ENCODE peak calls at places on chromosomes 5 and 9, in four cellular contexts. V is fibroblast of pulmonary artery, T is HCT116, M is BE2C. U is an unnamed sample.

GRCh38 chr9:78298046-78298511 is 1.2 kb downstream of the PSAT1 start:
- DNase-seq in V (no peak), T (no peak), M (peak), U (no peak)

GRCh38 chr9:23615569-23615968 is 210.5 kb downstream of the ELAVL2 start:
- DNase-seq in V (no peak), T (no peak), M (no peak), U (no peak)

GRCh38 chr9:128987800-128988199 is 40.3 kb downstream of the NUP188 start:
- DNase-seq in V (peak), T (no peak), M (no peak), U (peak)

GRCh38 chr5:151779531-151780125 is 7.9 kb downstream of the G3BP1 start:
- DNase-seq in V (no peak), T (no peak), M (no peak), U (no peak)

GRCh38 chr9:33287087-33287490 is 3.2 kb upstream of the NFX1 start:
- DNase-seq in V (peak), T (peak), M (peak), U (no peak)

GRCh38 chr5:72653586-72653985 is 146.4 kb upstream of the ZNF366 start:
- DNase-seq in V (no peak), T (no peak), M (no peak), U (no peak)

GRCh38 chr5:2738700-2739359 is 12.6 kb downstream of the IRX2 start:
- DNase-seq in V (no peak), T (no peak), M (no peak), U (no peak)

GRCh38 chr5:14489643-14490042 is 91.9 kb upstream of the OTULINL start:
- DNase-seq in V (no peak), T (no peak), M (no peak), U (no peak)

GRCh38 chr5:32090026-32090754 is 83.9 kb downstream of the GOLPH3 start:
- DNase-seq in V (no peak), T (no peak), M (no peak), U (no peak)

GRCh38 chr9:73180373-73180772 is 28.7 kb downstream of the ANXA1 start:
- DNase-seq in V (peak), T (no peak), M (no peak), U (peak)

GRCh38 chr9:124017929-124018730 is 6.6 kb downstream of the LHX2 start:
- DNase-seq in V (no peak), T (no peak), M (no peak), U (no peak)

GRCh38 chr5:1508679-1509290 is 15.0 kb downstream of the LPCAT1 start:
- DNase-seq in V (no peak), T (no peak), M (peak), U (no peak)

GRCh38 chr9:1531411-1531903 is 481.3 kb downstream of the DMRT2 start:
- DNase-seq in V (no peak), T (no peak), M (no peak), U (no peak)
- H3K4me3 ChIP-seq in V (no peak), T (no peak), M (no peak), U (no peak)

DNA sequence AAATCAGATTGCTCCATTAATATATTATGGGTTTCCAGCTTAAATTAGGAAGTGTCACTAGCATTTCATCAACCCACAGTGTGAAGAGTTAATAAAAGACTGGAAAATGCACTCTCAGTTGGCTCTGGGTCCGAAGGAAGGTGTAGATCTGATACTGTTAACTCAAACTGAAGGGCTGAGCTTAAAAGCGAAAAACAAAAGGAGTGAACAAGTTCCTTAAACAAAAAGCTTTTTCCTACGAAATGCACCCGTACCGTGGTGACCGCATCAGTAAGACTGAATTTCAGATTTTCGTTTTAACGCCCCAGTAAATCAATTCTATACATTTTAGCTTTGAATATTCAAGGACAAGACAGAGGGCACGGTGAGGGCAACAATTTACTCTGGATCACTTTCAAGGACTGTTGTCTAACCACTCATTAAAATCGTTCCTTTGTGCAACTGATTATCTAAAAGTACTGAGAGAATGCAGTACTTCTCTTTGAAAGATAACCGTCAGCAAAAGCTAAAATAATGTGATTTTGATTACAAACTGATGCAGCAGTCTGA is 1.9 kb downstream of the HOMER1 start:
- DNase-seq in V (no peak), T (no peak), M (no peak), U (no peak)
- H3K4me3 ChIP-seq in V (peak), T (no peak), M (no peak), U (peak)

DNA sequence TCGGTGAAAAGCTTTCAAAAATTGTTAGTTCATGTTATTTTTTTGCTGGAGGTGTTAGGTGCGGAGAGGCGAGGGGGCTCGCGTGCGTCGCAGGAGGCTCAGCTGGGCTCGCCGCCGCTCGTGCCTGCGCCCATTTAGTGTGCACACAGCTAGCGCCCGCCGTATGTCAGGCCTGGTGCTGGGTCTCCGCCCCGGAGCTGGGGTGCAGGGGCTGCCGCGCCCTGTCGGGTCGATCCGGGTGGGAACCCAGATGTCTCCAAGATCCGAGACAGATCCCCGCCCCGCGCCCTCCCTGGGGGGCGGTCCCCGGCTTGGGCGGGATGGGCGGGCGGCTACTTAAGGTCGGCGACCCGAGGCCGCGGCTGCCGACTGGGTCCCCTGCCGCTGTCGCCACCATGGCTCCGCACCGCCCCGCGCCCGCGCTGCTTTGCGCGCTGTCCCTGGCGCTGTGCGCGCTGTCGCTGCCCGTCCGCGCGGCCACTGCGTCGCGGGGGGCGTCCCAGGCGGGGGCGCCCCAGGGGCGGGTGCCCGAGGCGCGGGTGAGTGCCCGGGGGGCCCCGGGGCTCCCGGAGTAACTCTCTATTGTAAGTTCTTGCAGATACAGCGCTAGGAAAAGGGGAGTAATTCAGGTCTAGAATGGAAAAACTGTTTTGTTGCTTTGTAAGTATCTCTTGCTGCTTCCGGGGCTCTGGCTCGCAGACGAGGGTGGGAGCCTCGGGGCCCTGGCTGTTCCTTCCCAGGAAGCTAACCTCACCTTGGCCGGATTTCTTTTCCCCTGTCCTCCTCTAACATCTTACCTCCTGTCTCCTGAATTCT is 31.7 kb downstream of the GSN start:
- DNase-seq in V (peak), T (no peak), M (no peak), U (no peak)
- H3K4me3 ChIP-seq in V (peak), T (peak), M (peak), U (peak)

GRCh38 chr5:56479126-56479525 is 246.0 kb upstream of the ANKRD55 start:
- DNase-seq in V (no peak), T (no peak), M (no peak), U (no peak)
- H3K4me3 ChIP-seq in V (no peak), T (no peak), M (no peak), U (no peak)

DNA sequence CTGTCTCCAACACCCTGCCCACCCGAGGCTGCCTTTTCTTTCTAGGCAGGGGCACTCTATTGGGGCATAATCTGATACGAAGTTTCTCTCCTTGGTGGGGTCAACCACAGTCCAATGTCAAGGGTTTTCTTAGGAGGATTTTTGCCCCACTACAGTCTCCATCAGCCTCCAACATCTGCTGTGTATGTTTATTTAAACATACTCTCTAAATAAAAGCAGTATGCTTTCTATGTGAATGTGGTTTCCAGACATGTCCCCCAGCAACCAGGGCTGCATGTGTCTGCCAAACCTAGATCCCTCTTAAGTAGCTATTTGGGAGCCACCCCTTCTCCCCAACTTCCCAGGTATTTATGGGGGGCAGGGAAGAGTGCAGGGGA is 75.6 kb downstream of the NREP start:
- DNase-seq in V (no peak), T (no peak), M (no peak), U (no peak)
- H3K4me3 ChIP-seq in V (no peak), T (no peak), M (peak), U (no peak)

GRCh38 chr9:117704597-117704996 is 394 bp downstream of the TLR4 start:
- DNase-seq in V (no peak), T (no peak), M (no peak), U (no peak)
- H3K4me3 ChIP-seq in V (peak), T (no peak), M (no peak), U (peak)

GRCh38 chr5:57176350-57176857 is 2.5 kb downstream of the GPBP1 start:
- DNase-seq in V (peak), T (no peak), M (no peak), U (peak)

GRCh38 chr5:57181151-57181550 is 7.3 kb downstream of the GPBP1 start:
- DNase-seq in V (no peak), T (no peak), M (no peak), U (no peak)

GRCh38 chr5:57177479-57178156 is 3.8 kb downstream of the GPBP1 start:
- DNase-seq in V (no peak), T (no peak), M (no peak), U (no peak)

GRCh38 chr5:57175586-57175985 is 1.7 kb downstream of the GPBP1 start:
- DNase-seq in V (no peak), T (no peak), M (no peak), U (no peak)

DNA sequence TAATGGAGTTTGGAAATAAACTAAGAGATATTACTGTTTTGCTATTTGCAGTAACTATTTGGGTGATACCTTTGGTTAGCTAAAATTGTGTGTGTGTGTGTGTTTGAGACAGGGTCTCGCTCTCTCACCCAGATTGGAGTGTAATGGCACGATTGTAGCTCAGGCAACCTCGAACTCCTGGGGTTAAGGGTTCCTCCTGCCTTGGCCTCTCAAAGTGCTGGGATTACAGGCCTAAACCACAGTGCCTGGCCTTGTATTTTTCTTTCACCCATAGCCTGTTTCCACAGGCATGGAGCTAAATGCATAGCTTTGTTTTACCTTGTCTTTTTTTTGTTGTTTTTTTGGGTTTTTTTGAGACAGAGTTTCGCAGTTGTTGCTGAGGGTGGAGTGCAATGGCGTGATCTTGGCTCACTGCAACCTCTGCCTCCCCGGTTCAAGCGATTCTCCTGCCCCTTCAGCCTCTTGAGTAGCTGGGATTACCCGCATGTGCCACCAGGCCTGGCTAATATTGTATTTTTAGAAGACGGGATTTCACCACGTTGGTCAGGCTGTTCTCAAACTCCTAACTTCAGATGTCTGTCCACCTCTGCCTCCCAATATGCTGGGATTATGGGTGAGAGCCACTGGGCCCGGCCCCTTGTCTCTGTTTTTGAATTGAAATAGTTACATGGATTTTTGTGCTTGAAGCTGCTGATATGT is 5.6 kb downstream of the GPBP1 start:
- DNase-seq in V (no peak), T (no peak), M (no peak), U (no peak)
- H3K4me3 ChIP-seq in V (peak), T (no peak), M (peak), U (no peak)

U was measured in skeletal muscle cell.